ENCODE peak calls at places on chromosomes 7 and 10, in ten cellular contexts. H is gastrocnemius medialis, O is testis, T is heart left ventricle, R is AG09319, U is cardiac fibroblast, W is colonic mucosa, C is CD14-positive monocyte, K is MCF 10A, B is GM13977. F is an unnamed sample.

GRCh38 chr10:32253300-32253699 is 93.7 kb downstream of the EPC1 start:
- DNase-seq in K (peak), R (no peak), W (peak), U (no peak), T (no peak), O (no peak), C (peak), H (no peak), B (no peak), F (peak)

GRCh38 chr7:122511268-122511667 is 187.6 kb downstream of the RNF133 start:
- DNase-seq in T (no peak), B (no peak), R (no peak), C (no peak), H (no peak), O (no peak), K (no peak), W (no peak), U (no peak), F (no peak)

GRCh38 chr10:76150139-76150885 is 718.9 kb downstream of the LRMDA start:
- DNase-seq in W (no peak), O (no peak), U (peak), C (no peak), R (no peak), B (no peak), T (no peak), H (no peak), K (no peak), F (no peak)

GRCh38 chr10:120396228-120396627 is 60.8 kb upstream of the PLPP4 start:
- DNase-seq in W (no peak), K (peak), T (no peak), O (no peak), U (no peak), H (no peak), B (no peak), C (no peak), R (no peak), F (no peak)

GRCh38 chr7:28550580-28551205 is 138.4 kb downstream of the CREB5 start:
- DNase-seq in H (no peak), T (no peak), O (no peak), K (no peak), W (no peak), U (no peak), B (no peak), R (no peak), C (no peak), F (no peak)

GRCh38 chr10:86083206-86083605 is 283.4 kb downstream of the GRID1 start:
- DNase-seq in C (no peak), O (no peak), K (no peak), H (no peak), U (no peak), W (no peak), T (no peak), B (no peak), R (no peak), F (no peak)

GRCh38 chr10:108583827-108584226 is 1339.5 kb downstream of the XPNPEP1 start:
- DNase-seq in U (no peak), B (no peak), C (no peak), K (no peak), H (no peak), T (no peak), R (no peak), O (no peak), W (no peak), F (no peak)

GRCh38 chr7:69283421-69283820 is 314.9 kb upstream of the AUTS2 start:
- DNase-seq in H (no peak), B (no peak), T (peak), W (no peak), O (no peak), U (peak), K (no peak), C (no peak), R (no peak), F (no peak)

GRCh38 chr10:95564291-95564690 is 3.1 kb upstream of the SORBS1 start:
- DNase-seq in R (no peak), T (no peak), B (no peak), W (no peak), H (no peak), K (peak), C (no peak), U (no peak), O (no peak), F (no peak)

GRCh38 chr10:7649673-7650330 is 17.0 kb downstream of the ITIH5 start:
- DNase-seq in H (peak), R (no peak), W (no peak), T (peak), U (no peak), C (no peak), O (no peak), K (peak), B (no peak), F (no peak)

GRCh38 chr7:115511330-115511729 is 519.2 kb downstream of the TFEC start:
- DNase-seq in H (no peak), C (no peak), K (peak), O (no peak), W (no peak), B (no peak), T (no peak), U (no peak), R (no peak), F (no peak)

GRCh38 chr7:73980206-73980605 is 47.8 kb upstream of the ELN start:
- DNase-seq in U (no peak), B (no peak), H (no peak), R (no peak), O (no peak), W (no peak), C (no peak), K (no peak), T (no peak), F (no peak)

DNA sequence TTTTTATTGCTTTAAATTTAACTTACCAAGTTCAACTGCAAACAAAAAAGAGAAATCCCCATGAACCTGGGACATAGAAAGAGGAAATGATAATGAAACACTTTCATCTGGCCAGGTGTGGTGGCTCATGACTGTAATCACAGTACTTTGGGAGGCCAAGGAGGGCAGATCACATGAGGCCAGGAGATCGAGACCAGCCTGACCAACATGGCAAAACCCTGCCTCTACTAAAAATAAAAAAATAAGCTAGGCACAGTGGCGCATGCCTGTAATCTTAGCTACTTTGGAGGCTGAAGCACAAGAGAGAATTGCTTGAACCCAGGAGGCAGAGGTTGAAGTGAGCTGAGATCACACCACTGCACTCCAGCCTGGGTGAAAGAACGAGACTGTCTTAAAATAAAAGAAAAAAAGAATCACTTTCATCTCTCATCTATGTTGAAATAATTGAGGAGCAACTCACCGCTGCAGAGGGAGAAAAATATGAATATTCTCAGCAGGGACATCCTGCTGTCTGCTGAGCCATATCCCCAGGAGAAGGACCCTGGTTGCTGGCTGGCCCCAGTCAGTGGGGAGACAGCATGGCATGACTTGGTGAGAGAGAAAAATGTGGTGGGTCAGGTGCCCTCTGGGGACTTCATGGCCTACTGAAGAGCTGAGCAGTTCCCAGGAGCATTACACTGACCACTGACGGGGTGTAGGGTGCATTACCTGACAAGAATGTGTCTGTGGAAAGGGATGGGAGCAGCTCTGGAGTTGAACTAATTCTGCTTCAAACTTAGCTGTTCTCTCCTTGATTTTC is 22.8 kb upstream of the TARP start:
- DNase-seq in K (no peak), C (no peak), H (no peak), B (no peak), R (no peak), T (no peak), O (no peak), U (no peak), W (no peak), F (no peak)
- TF ChIP-seq CTCF in K (no peak), C (no peak), H (no peak), B (no peak), R (no peak), T (no peak), O (no peak), U (no peak), W (no peak), F (no peak)

GRCh38 chr10:12549297-12549696 is 199.9 kb downstream of the CAMK1D start:
- DNase-seq in U (no peak), O (no peak), W (no peak), K (peak), T (no peak), R (no peak), B (no peak), H (no peak), C (no peak), F (no peak)
- TF ChIP-seq CTCF in U (no peak), O (no peak), W (no peak), K (no peak), T (no peak), R (no peak), B (peak), H (no peak), C (no peak), F (peak)

GRCh38 chr7:9091282-9091681 is 657.9 kb downstream of the NXPH1 start:
- DNase-seq in U (no peak), W (no peak), R (no peak), T (no peak), B (peak), O (no peak), K (peak), H (no peak), C (no peak), F (no peak)
- TF ChIP-seq CTCF in U (no peak), W (no peak), R (no peak), T (no peak), B (peak), O (no peak), K (peak), H (no peak), C (no peak), F (no peak)

GRCh38 chr10:114437456-114438292 is 33.4 kb upstream of the AFAP1L2 start:
- DNase-seq in C (no peak), B (peak), O (no peak), K (peak), U (peak), W (no peak), H (no peak), R (no peak), T (no peak), F (no peak)
- TF ChIP-seq CTCF in C (peak), B (peak), O (no peak), K (peak), U (peak), W (peak), H (peak), R (peak), T (peak), F (peak)

GRCh38 chr10:80161321-80162084 is 29.0 kb downstream of the PLAC9 start:
- DNase-seq in R (no peak), O (no peak), U (peak), C (no peak), W (no peak), K (no peak), H (no peak), B (no peak), T (no peak), F (no peak)
- TF ChIP-seq CTCF in R (peak), O (no peak), U (no peak), C (no peak), W (no peak), K (no peak), H (no peak), B (no peak), T (no peak), F (peak)

DNA sequence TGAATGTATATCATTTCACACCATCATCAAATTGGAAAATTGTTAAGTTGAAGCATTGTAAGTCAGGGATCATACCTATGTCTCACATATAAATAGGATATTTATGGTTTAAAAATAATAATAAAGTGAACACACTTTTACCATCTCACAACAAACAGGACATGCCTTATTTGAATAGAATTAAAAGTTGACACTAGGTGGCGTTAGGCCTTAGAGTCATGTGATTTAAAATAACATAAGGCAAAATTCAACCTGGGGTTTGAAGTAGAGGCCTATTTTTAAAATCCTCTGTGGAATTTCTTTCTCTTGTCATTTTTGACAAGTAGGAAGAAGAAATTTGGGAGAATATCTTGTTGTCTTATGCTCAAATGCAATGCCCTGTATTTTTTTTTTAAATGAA is 184.7 kb upstream of the PCDH15 start:
- DNase-seq in R (no peak), K (peak), T (no peak), O (no peak), U (peak), W (no peak), H (no peak), B (peak), C (no peak), F (no peak)
- TF ChIP-seq CTCF in R (no peak), K (peak), T (peak), O (peak), U (no peak), W (no peak), H (peak), B (peak), C (no peak), F (no peak)

DNA sequence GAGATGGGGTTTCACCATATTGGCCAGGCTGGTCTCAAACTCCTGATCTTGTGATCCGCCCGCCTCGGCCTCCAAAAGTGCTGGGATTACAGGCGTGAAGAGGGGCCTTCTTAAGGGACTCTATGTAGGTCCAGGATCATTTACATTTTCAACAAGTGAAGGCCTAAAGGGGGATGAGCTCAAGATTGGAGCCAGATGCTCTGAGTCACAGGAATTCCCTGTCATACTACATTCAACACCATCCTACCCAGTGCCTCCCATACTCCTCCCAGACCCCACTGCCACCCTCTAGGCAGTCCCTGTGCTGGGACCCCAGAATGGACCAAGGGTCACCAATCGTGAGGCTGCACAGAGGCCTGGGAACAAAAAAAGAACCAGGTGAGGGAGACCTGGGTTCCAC is 29.9 kb downstream of the CYTH3 start:
- DNase-seq in W (no peak), B (no peak), U (no peak), O (no peak), K (no peak), H (no peak), R (no peak), C (no peak), T (no peak), F (no peak)
- TF ChIP-seq CTCF in W (no peak), B (no peak), U (no peak), O (no peak), K (no peak), H (no peak), R (no peak), C (no peak), T (no peak), F (no peak)

GRCh38 chr10:109889867-109890266 is 33.4 kb downstream of the XPNPEP1 start:
- DNase-seq in H (no peak), O (no peak), W (no peak), B (no peak), R (no peak), U (peak), T (no peak), K (peak), C (no peak), F (peak)
- TF ChIP-seq CTCF in H (no peak), O (no peak), W (no peak), B (no peak), R (no peak), U (peak), T (no peak), K (no peak), C (no peak), F (peak)

F was measured in brain microvascular endothelial cell.